ENCODE peak calls at places on chromosomes 16 and 17, in five cellular contexts. C is nephron progenitor cell, A is endothelial cell, V is brain microvascular endothelial cell, F is HFFc6. E is an unnamed sample.
A peak's percentile ranks its signal among the peaks of the same experiment; 100 is the strongest.

GRCh38 chr17:31433091-31433790 is 41.8 kb downstream of the RAB11FIP4 start:
- DNase-seq in C (no peak), A (peak; percentile 23), V (no peak), F (no peak), E (no peak)

GRCh38 chr16:2518823-2519710 is 1.1 kb upstream of the AMDHD2 start:
- DNase-seq in C (no peak), A (no peak), V (no peak), F (no peak), E (no peak)

GRCh38 chr17:28384281-28385036 is 13.0 kb downstream of the SARM1 start:
- DNase-seq in C (peak; percentile 50), A (no peak), V (no peak), F (no peak), E (no peak)

GRCh38 chr17:41962768-41963434 is 3.7 kb upstream of the CNP start:
- DNase-seq in C (peak; percentile 89), A (peak; percentile 84), V (peak; percentile 63), F (peak; percentile 48), E (peak; percentile 59)

GRCh38 chr17:29844339-29845048 is 85.5 kb downstream of the SSH2 start:
- DNase-seq in C (no peak), A (no peak), V (peak; percentile 8), F (no peak), E (peak; percentile 22)

GRCh38 chr17:56292010-56292409 is 138.7 kb downstream of the ANKFN1 start:
- DNase-seq in C (no peak), A (no peak), V (no peak), F (peak; percentile 89), E (peak; percentile 83)

GRCh38 chr17:37447641-37448040 is 41.0 kb downstream of the TADA2A start:
- DNase-seq in C (no peak), A (no peak), V (peak; percentile 14), F (peak; percentile 62), E (peak; percentile 54)

GRCh38 chr16:89600956-89601355 is 12.5 kb upstream of the DPEP1 start:
- DNase-seq in C (no peak), A (no peak), V (no peak), F (no peak), E (no peak)

GRCh38 chr16:87582221-87582965 is 19.9 kb upstream of the JPH3 start:
- DNase-seq in C (no peak), A (no peak), V (peak; percentile 78), F (peak; percentile 69), E (peak; percentile 80)

GRCh38 chr17:27927781-27928180 is 34.6 kb upstream of the LYRM9 start:
- DNase-seq in C (no peak), A (no peak), V (no peak), F (no peak), E (no peak)

GRCh38 chr17:80760501-80760900 is 215.9 kb downstream of the RPTOR start:
- DNase-seq in C (no peak), A (no peak), V (no peak), F (no peak), E (no peak)

DNA sequence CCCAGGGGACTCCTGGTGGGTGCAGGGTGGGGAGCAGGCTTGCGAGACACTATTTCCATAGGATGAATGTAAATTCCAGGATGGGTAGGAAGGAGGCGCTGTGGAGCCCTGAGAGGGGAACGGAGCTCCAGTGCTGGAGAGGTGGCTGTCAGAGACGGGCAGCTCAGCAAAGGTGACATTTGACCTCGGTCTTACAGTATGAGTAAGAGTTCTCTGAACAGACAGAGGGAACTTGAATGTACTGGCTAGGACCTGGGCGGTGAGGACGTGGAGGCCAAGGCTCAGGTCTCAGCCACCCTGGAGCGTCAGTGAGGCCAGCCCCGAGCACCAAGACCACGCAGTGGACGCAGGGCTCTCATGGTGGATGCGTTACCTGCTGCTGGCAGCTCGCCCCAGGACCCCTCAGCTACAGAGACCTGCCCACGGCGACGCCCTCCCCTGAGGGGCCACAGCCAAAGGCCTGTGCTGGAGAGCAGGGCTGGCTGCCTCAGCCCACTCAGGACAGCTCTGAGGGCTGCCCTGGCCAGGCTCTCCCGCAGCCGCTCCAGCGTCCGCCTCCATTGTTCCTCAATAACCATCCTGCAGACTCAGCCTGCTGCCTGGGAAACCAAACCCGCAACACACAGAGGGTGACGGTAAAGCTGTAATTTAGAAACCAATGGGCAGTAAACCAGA is 65.9 kb upstream of the TNRC6C start:
- DNase-seq in C (peak; percentile 69), A (peak; percentile 72), V (no peak), F (no peak), E (no peak)
- TF ChIP-seq CTCF in C (peak; percentile 65), A (peak; percentile 67), V (peak; percentile 64), F (peak; percentile 62), E (peak; percentile 38)

GRCh38 chr17:11986179-11986938 is 10.9 kb downstream of the ZNF18 start:
- DNase-seq in C (no peak), A (no peak), V (no peak), F (no peak), E (peak; percentile 44)

GRCh38 chr17:11979795-11980194 is 17.5 kb downstream of the ZNF18 start:
- DNase-seq in C (no peak), A (no peak), V (no peak), F (no peak), E (no peak)

GRCh38 chr17:11981862-11982261 is 15.4 kb downstream of the ZNF18 start:
- DNase-seq in C (no peak), A (no peak), V (no peak), F (no peak), E (no peak)

GRCh38 chr17:11980813-11981212 is 16.5 kb downstream of the ZNF18 start:
- DNase-seq in C (no peak), A (no peak), V (peak; percentile 8), F (no peak), E (peak; percentile 7)
- TF ChIP-seq CTCF in C (no peak), A (peak; percentile 32), V (peak; percentile 42), F (peak; percentile 73), E (peak; percentile 52)

GRCh38 chr16:19657831-19658230 is 60.2 kb downstream of the KNOP1 start:
- DNase-seq in C (no peak), A (no peak), V (no peak), F (no peak), E (no peak)

GRCh38 chr16:19655242-19655777 is 62.7 kb downstream of the KNOP1 start:
- DNase-seq in C (no peak), A (no peak), V (no peak), F (no peak), E (peak; percentile 17)

GRCh38 chr16:19660432-19660831 is 57.6 kb downstream of the KNOP1 start:
- DNase-seq in C (no peak), A (no peak), V (no peak), F (no peak), E (no peak)

GRCh38 chr16:19662351-19662750 is 55.7 kb downstream of the KNOP1 start:
- DNase-seq in C (no peak), A (no peak), V (no peak), F (no peak), E (no peak)

DNA sequence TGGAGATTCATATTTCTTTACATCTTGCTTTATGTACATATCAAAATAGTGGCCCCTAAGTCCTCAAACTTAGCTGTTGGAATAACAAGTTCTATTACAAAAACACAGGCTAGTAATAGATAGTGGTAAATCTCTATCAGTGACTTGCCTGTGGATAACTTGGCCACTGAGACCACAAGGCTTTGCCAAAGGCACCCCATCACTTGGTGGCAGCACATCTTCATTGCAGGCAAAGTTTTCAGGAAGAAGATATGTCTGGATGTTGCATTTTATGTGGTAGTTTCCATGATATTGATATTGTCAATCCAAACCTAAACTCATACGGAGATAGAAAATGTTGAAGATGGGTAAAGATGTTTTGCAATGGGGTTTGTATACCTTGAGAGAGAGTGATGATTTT is 58.5 kb downstream of the KNOP1 start:
- DNase-seq in C (no peak), A (no peak), V (no peak), F (no peak), E (no peak)
- TF ChIP-seq CTCF in C (no peak), A (no peak), V (no peak), F (peak; percentile 11), E (no peak)

DNA sequence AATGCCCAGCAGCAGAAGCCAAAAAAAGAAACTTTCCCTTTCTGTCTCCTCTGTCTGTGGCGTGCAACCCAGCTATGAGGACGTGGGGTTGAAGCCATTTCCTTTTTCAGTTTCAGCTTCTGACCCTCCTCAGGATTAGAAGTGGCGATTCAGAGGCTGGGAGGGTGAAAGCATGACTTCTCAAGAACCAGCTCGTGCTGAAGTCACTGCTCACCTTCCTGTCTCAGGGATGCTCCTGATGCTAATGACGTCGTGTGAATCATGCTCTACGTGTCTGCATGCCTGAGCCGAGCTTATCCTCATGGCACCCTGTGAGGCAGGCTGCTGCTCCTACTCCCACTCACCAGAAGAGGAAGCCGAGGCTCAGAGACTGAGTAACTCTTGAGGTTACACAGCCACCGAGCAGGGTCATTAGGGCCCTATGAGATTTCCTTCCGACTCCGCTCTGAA is 5.7 kb upstream of the LPO start:
- DNase-seq in C (no peak), A (no peak), V (peak; percentile 95), F (peak; percentile 87), E (peak; percentile 65)
- TF ChIP-seq CTCF in C (no peak), A (no peak), V (peak; percentile 17), F (no peak), E (no peak)

GRCh38 chr17:44968225-44969143 is at the start of gene C1QL1:
- DNase-seq in C (peak; percentile 98), A (peak; percentile 94), V (peak; percentile 71), F (peak; percentile 68), E (peak; percentile 89)
- TF ChIP-seq CTCF in C (peak; percentile 51), A (peak; percentile 27), V (peak; percentile 33), F (peak; percentile 44), E (no peak)

GRCh38 chr17:58590377-58590776 is 75.9 kb upstream of the MTMR4 start:
- DNase-seq in C (no peak), A (no peak), V (no peak), F (no peak), E (no peak)

GRCh38 chr17:58587713-58588117 is 73.3 kb upstream of the MTMR4 start:
- DNase-seq in C (peak; percentile 73), A (peak; percentile 65), V (peak; percentile 21), F (no peak), E (peak; percentile 42)

GRCh38 chr17:58593121-58593520 is 78.7 kb upstream of the MTMR4 start:
- DNase-seq in C (no peak), A (no peak), V (no peak), F (no peak), E (no peak)

GRCh38 chr17:58595194-58595792 is 80.9 kb upstream of the MTMR4 start:
- DNase-seq in C (no peak), A (no peak), V (no peak), F (no peak), E (no peak)

GRCh38 chr17:58591455-58591854 is 77.0 kb upstream of the MTMR4 start:
- DNase-seq in C (no peak), A (no peak), V (no peak), F (no peak), E (no peak)
- TF ChIP-seq CTCF in C (peak; percentile 35), A (peak; percentile 43), V (no peak), F (peak; percentile 67), E (no peak)

DNA sequence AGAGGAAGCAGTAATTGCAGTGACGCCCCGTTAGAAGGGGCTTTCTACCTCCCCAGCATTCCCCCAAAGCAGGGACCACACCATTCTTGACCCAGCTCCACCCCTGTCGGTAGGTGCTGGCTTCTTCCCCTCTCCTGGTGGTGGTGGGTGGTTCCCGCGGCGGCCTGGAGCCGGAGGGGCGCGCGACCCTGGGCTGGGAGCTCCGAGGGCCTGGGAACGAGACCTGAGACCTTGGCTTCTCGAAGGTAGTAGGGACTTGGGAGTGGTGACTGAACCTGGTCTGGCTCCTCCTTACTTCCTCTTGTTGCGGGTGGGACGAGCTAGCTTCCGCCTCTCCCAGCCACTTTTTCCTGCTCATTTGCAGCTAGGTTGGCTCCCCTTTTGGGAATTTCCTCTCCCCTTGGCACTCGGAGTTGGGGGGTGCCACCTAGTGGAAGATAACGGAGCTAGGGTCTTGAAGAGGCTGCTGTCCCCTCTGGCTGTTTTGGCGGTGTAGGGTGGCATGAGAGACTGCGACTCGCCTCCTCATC is 460 bp downstream of the GRN start:
- DNase-seq in C (peak; percentile 71), A (peak; percentile 69), V (peak; percentile 32), F (peak; percentile 49), E (peak; percentile 56)
- TF ChIP-seq CTCF in C (peak; percentile 54), A (peak; percentile 53), V (peak; percentile 73), F (peak; percentile 78), E (peak; percentile 58)

GRCh38 chr17:77815127-77815905 is 143.2 kb upstream of the TNRC6C start:
- DNase-seq in C (no peak), A (no peak), V (no peak), F (no peak), E (no peak)
- TF ChIP-seq CTCF in C (no peak), A (no peak), V (peak; percentile 4), F (no peak), E (no peak)

E was measured in astrocyte of the spinal cord.